ENCODE peak calls at places on chromosomes 2 and 18, in four cellular contexts. E is mesenchymal stem cell, V is H1, Q is neuronal stem cell. M is an unnamed sample.

GRCh38 chr2:238122287-238123217 is 15.9 kb upstream of the KLHL30 start:
- DNase-seq in Q (no peak), V (no peak), E (no peak), M (no peak)

GRCh38 chr2:55550368-55551102 is 31.0 kb downstream of the CFAP36 start:
- DNase-seq in V (no peak), Q (no peak), E (peak; percentile 47), M (no peak)

GRCh38 chr2:26568076-26568890 is 72.9 kb downstream of the CIB4 start:
- DNase-seq in Q (no peak), V (no peak), E (no peak), M (peak; percentile 86)

GRCh38 chr18:62249478-62250097 is 62.5 kb downstream of the RELCH start:
- DNase-seq in Q (peak; percentile 62), E (peak; percentile 80), V (peak; percentile 59), M (peak; percentile 94)

GRCh38 chr2:15302154-15302553 is 259.0 kb downstream of the NBAS start:
- DNase-seq in E (peak; percentile 62), V (no peak), Q (no peak), M (no peak)

GRCh38 chr2:241577413-241578122 is 19.0 kb downstream of the BOK start:
- DNase-seq in E (no peak), V (no peak), Q (no peak), M (no peak)

GRCh38 chr18:58388736-58389135 is 240.2 kb downstream of the ALPK2 start:
- DNase-seq in E (no peak), V (no peak), Q (no peak), M (no peak)

GRCh38 chr18:63472380-63472779 is 4.4 kb upstream of the SERPINB5 start:
- DNase-seq in E (no peak), Q (no peak), V (no peak), M (no peak)

GRCh38 chr2:213087040-213087439 is 64.4 kb downstream of the IKZF2 start:
- DNase-seq in E (no peak), Q (no peak), V (no peak), M (no peak)

GRCh38 chr2:62627667-62628066 is 77.8 kb upstream of the EHBP1 start:
- DNase-seq in V (no peak), E (no peak), Q (no peak), M (peak; percentile 15)

GRCh38 chr2:32250290-32250689 is 14.4 kb downstream of the NLRC4 start:
- DNase-seq in Q (no peak), V (no peak), E (no peak), M (no peak)

GRCh38 chr18:45527891-45528290 is 87.4 kb upstream of the SLC14A2 start:
- DNase-seq in E (no peak), V (no peak), Q (no peak), M (peak; percentile 68)

GRCh38 chr2:137951606-137952005 is 12.7 kb upstream of the HNMT start:
- DNase-seq in E (no peak), Q (no peak), V (no peak), M (peak; percentile 72)

GRCh38 chr2:233501198-233502076 is 65.1 kb downstream of the USP40 start:
- DNase-seq in V (no peak), E (peak; percentile 7), Q (no peak), M (no peak)

GRCh38 chr2:118202707-118203303 is 114.5 kb downstream of the INSIG2 start:
- DNase-seq in E (peak; percentile 43), V (peak; percentile 77), Q (no peak), M (peak; percentile 70)

GRCh38 chr2:198316852-198317395 is 512.5 kb downstream of the PLCL1 start:
- DNase-seq in Q (no peak), E (no peak), V (no peak), M (peak; percentile 91)

GRCh38 chr18:79881695-79882094 is 69.8 kb downstream of the SLC66A2 start:
- DNase-seq in V (no peak), E (no peak), Q (no peak), M (no peak)

GRCh38 chr2:41728757-41729338 is 319.0 kb upstream of the PKDCC start:
- DNase-seq in Q (no peak), E (no peak), V (no peak), M (no peak)

GRCh38 chr2:190634381-190634780 is 14.5 kb upstream of the NAB1 start:
- DNase-seq in E (no peak), V (no peak), Q (no peak), M (no peak)

GRCh38 chr18:10141559-10141958 is 227.7 kb downstream of the VAPA start:
- DNase-seq in V (peak; percentile 35), Q (no peak), E (no peak), M (peak; percentile 40)

GRCh38 chr2:163604941-163605555 is 130.8 kb downstream of the FIGN start:
- DNase-seq in E (peak; percentile 75), V (no peak), Q (no peak), M (peak; percentile 56)

GRCh38 chr2:236178921-236179652 is 10.9 kb upstream of the GBX2 start:
- DNase-seq in V (no peak), E (peak; percentile 27), Q (peak; percentile 15), M (no peak)

DNA sequence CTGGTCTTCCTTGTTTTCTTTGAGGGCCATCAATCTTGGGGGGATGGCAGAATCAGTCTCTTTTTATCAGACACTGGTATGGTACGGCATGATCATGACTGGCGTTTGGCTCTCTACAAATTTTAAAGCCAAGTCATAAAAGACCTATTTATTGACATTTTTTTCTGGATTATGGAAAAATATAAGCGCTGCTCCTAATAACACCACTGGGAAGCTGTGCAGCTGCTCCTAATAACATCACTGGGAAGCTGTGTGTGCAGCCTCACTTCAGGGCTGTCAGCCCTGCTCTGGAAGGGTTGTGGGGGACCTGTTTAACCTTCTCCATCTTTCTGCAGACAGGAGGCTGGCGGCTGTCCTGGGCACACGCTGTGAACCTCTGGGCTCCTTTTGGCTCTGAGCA is 88.9 kb downstream of the SNTG2 start:
- DNase-seq in Q (no peak), V (no peak), E (no peak), M (no peak)
- H3K4me3 ChIP-seq in Q (no peak overlapping the region), V (no peak overlapping the region), E (no peak overlapping the region), M (no peak overlapping the region)

GRCh38 chr2:124995185-124995912 is 970.3 kb downstream of the CNTNAP5 start:
- DNase-seq in V (peak; percentile 45), E (no peak), Q (no peak), M (no peak)
- H2BK12ac ChIP-seq in V (no peak overlapping the region), E (no peak overlapping the region), Q (no peak overlapping the region), M (no peak overlapping the region)

DNA sequence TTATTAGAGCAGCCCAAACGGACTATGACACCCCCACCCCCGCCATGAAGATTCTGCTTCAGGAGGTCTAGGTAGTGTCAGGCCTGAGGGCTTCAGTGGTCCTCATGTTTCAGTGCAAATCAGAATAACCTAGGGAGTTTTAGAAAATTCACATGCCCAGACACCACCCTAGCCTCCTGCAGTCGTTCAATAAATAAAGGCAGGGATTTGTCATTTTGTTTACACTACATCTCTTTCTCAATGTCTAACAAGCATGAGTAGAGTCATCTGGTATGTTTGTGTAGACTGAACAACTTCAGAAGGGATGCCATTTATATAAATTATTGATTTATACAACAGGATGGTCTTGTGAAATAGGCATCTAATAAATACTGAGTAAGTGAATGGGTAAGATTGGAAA is 112.1 kb upstream of the SERPINE2 start:
- DNase-seq in V (no peak), Q (no peak), E (peak; percentile 88), M (no peak)
- H3K4me3 ChIP-seq in V (no peak overlapping the region), Q (no peak overlapping the region), E (no peak overlapping the region), M (no peak overlapping the region)

DNA sequence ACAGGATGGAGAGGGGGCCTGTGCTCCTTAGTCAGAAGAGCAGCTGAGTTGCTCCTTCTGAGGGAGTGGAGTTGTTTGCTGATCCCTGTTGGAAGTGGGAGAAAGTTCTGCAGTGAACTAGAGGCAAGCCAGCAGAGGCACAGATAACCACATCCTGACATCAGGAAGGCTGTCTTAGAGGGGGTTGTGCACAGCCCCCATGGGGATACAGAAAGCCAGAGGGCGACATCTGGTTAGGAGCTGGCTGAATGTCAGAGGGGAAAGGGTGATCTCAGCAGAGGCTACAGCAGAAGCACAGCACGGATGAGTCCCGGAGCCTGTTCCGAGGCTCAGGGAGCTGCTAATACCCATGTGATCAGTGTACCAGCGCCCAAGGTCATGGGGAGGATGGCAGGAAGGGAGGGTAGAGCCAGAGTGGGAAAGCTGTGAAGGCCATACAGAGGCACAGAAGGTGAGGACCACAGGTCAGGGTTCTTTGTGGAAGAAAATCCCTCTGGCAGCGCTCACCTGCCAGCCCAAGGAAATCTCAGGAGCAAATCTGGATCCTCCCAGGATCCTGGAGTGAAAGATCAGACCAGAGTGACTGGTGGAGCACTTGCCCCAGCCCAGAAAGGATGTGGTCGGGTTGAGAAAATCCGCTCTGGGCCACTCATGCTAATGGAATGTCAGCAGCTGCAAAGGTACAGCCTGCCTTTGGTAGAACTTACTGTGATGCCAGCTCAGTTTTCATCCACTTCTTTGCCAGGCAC is 111.8 kb downstream of the STPG4 start:
- DNase-seq in V (peak; percentile 52), Q (no peak), E (peak; percentile 94), M (peak; percentile 80)
- H2BK12ac ChIP-seq in V (peak overlapping the region; percentile 68), Q (no peak overlapping the region), E (peak overlapping the region; percentile 99), M (peak overlapping the region; percentile 35)